ENCODE peak calls at places on chromosomes 4 and X, in seven cellular contexts. W is omental fat pad; B is A549; X is stimulated activated CD4-positive, alpha-beta T cell treated with anti-CD3 and anti-CD28 coated beads, Interleukin-2, amount 100 ng/mL, for 24 hours; L is D341Med; N is left lung; F is GM06990. T is an unnamed sample.

GRCh38 chr4:89117115-89117514 is 5.8 kb downstream of the TIGD2 start:
- DNase-seq in W (no peak), B (no peak), X (no peak), L (no peak), N (no peak), F (no peak), T (no peak)

GRCh38 chr4:172953896-172954568 is 214.6 kb upstream of the GALNT7 start:
- DNase-seq in W (no peak), B (no peak), X (no peak), L (no peak), N (no peak), F (no peak), T (no peak)

GRCh38 chr4:170736710-170737109 is 647.0 kb upstream of the AADAT start:
- DNase-seq in W (no peak), B (no peak), X (no peak), L (no peak), N (no peak), F (no peak), T (no peak)

GRCh38 chr4:166421556-166422156 is 548.6 kb downstream of the TLL1 start:
- DNase-seq in W (no peak), B (no peak), X (no peak), L (no peak), N (no peak), F (no peak), T (no peak)

GRCh38 chr4:7073059-7073458 is 5.2 kb upstream of the GRPEL1 start:
- DNase-seq in W (no peak), B (no peak), X (no peak), L (no peak), N (no peak), F (no peak), T (no peak)

GRCh38 chrX:129779747-129780146 is at the start of gene SASH3:
- DNase-seq in W (no peak), B (no peak), X (peak), L (no peak), N (peak), F (peak), T (peak)

GRCh38 chr4:6576512-6576911 is 1.5 kb downstream of the MAN2B2 start:
- DNase-seq in W (no peak), B (no peak), X (no peak), L (no peak), N (no peak), F (no peak), T (no peak)

GRCh38 chrX:134512566-134512965 is 52.6 kb downstream of the HPRT1 start:
- DNase-seq in W (no peak), B (peak), X (no peak), L (no peak), N (no peak), F (no peak), T (no peak)

GRCh38 chr4:40046311-40046980 is 10.2 kb upstream of the N4BP2 start:
- DNase-seq in W (no peak), B (peak), X (peak), L (no peak), N (peak), F (no peak), T (no peak)

GRCh38 chr4:133081246-133081645 is 67.8 kb upstream of the PCDH10 start:
- DNase-seq in W (no peak), B (no peak), X (no peak), L (no peak), N (no peak), F (no peak), T (no peak)

GRCh38 chrX:130216312-130216711 is 44.5 kb downstream of the RAB33A start:
- DNase-seq in W (no peak), B (no peak), X (no peak), L (no peak), N (no peak), F (no peak), T (no peak)

GRCh38 chr4:70678383-70678999 is 9.8 kb upstream of the UTP3 start:
- DNase-seq in W (no peak), B (no peak), X (no peak), L (no peak), N (no peak), F (peak), T (no peak)

GRCh38 chr4:98517444-98518021 is 140.9 kb downstream of the TSPAN5 start:
- DNase-seq in W (no peak), B (no peak), X (no peak), L (no peak), N (no peak), F (no peak), T (no peak)

GRCh38 chr4:139814285-139815015 is 148.8 kb downstream of the MGST2 start:
- DNase-seq in W (no peak), B (no peak), X (no peak), L (no peak), N (no peak), F (no peak), T (no peak)

GRCh38 chr4:154982187-154983047 is 201.3 kb downstream of the RBM46 start:
- DNase-seq in W (no peak), B (peak), X (peak), L (peak), N (peak), F (no peak), T (no peak)

GRCh38 chr4:104494822-104495559 is at the start of gene CXXC4:
- DNase-seq in W (no peak), B (peak), X (peak), L (peak), N (peak), F (peak), T (no peak)

GRCh38 chr4:88240297-88240714 is 44.1 kb downstream of the PPM1K start:
- DNase-seq in W (no peak), B (no peak), X (no peak), L (no peak), N (peak), F (no peak), T (no peak)

GRCh38 chr4:108527729-108528128 is 92.6 kb upstream of the RPL34 start:
- DNase-seq in W (no peak), B (no peak), X (no peak), L (no peak), N (no peak), F (no peak), T (peak)

GRCh38 chr4:133190098-133190497 is 41.0 kb downstream of the PCDH10 start:
- DNase-seq in W (no peak), B (no peak), X (no peak), L (no peak), N (no peak), F (no peak), T (no peak)

GRCh38 chrX:103439161-103439560 is 62.8 kb downstream of the BEX3 start:
- DNase-seq in W (no peak), B (no peak), X (no peak), L (no peak), N (no peak), F (no peak), T (no peak)

GRCh38 chr4:55437356-55437796 is 41.6 kb downstream of the TMEM165 start:
- DNase-seq in W (no peak), B (no peak), X (no peak), L (no peak), N (no peak), F (no peak), T (no peak)

GRCh38 chr4:149223659-149224058 is 592.0 kb downstream of the IQCM start:
- DNase-seq in W (no peak), B (no peak), X (no peak), L (no peak), N (no peak), F (no peak), T (no peak)

GRCh38 chr4:64538219-64538618 is 129.0 kb upstream of the TECRL start:
- DNase-seq in W (no peak), B (no peak), X (no peak), L (no peak), N (no peak), F (no peak), T (no peak)

GRCh38 chr4:150211821-150212445 is 133.7 kb downstream of the DCLK2 start:
- DNase-seq in W (no peak), B (no peak), X (no peak), L (no peak), N (no peak), F (no peak), T (no peak)

GRCh38 chr4:87007345-87008181 is 72.8 kb downstream of the AFF1 start:
- DNase-seq in W (peak), B (no peak), X (peak), L (peak), N (peak), F (peak), T (peak)

GRCh38 chr4:7960790-7961655 is 21.4 kb upstream of the AFAP1 start:
- DNase-seq in W (peak), B (no peak), X (peak), L (no peak), N (peak), F (no peak), T (peak)

GRCh38 chrX:15834051-15834450 is 20.6 kb downstream of the AP1S2 start:
- DNase-seq in W (no peak), B (no peak), X (no peak), L (no peak), N (no peak), F (no peak), T (no peak)

GRCh38 chr4:129350800-129351199 is 254.8 kb downstream of the C4orf33 start:
- DNase-seq in W (no peak), B (no peak), X (no peak), L (no peak), N (no peak), F (no peak), T (no peak)

GRCh38 chr4:148054275-148054674 is 322.4 kb downstream of the ARHGAP10 start:
- DNase-seq in W (no peak), B (no peak), X (no peak), L (peak), N (no peak), F (no peak), T (no peak)

GRCh38 chr4:80454040-80454439 is 118.5 kb downstream of the CFAP299 start:
- DNase-seq in W (no peak), B (no peak), X (no peak), L (no peak), N (no peak), F (no peak), T (no peak)

GRCh38 chrX:56232221-56233082 is at the start of gene KLF8:
- DNase-seq in W (no peak), B (no peak), X (peak), L (no peak), N (peak), F (peak), T (peak)